ENCODE peak calls at places on chromosomes 7 and 10, in four cellular contexts. U is K562, S is HCT116, V is HepG2. D is an unnamed sample.

GRCh38 chr7:71193099-71193810 is 61.3 kb downstream of the GALNT17 start:
- DNase-seq in V (no peak), S (no peak), U (no peak), D (no peak)

GRCh38 chr7:40329601-40330153 is 194.9 kb downstream of the SUGCT start:
- DNase-seq in V (peak; percentile 52), U (peak; percentile 42), S (peak; percentile 41), D (peak; percentile 58)

GRCh38 chr10:99418910-99419624 is 11.4 kb downstream of the GOT1 start:
- DNase-seq in U (no peak), S (no peak), V (no peak), D (no peak)

GRCh38 chr7:104794154-104794553 is 219.9 kb upstream of the KMT2E start:
- DNase-seq in U (no peak), S (no peak), V (no peak), D (no peak)

GRCh38 chr7:151836191-151836926 is 40.6 kb downstream of the PRKAG2 start:
- DNase-seq in S (no peak), V (no peak), U (no peak), D (no peak)

GRCh38 chr7:105773030-105773460 is 103.4 kb downstream of the ATXN7L1 start:
- DNase-seq in U (no peak), S (no peak), V (no peak), D (no peak)

GRCh38 chr7:22712999-22713398 is 14.0 kb upstream of the IL6 start:
- DNase-seq in V (no peak), S (no peak), U (no peak), D (no peak)

GRCh38 chr10:132183046-132183445 is 3.7 kb upstream of the DPYSL4 start:
- DNase-seq in V (peak; percentile 90), U (no peak), S (no peak), D (no peak)

GRCh38 chr7:29038463-29038862 is 80.3 kb upstream of the TRIL start:
- DNase-seq in V (no peak), S (no peak), U (no peak), D (no peak)

GRCh38 chr7:150800576-150801241 is at the start of gene TMEM176A:
- DNase-seq in V (no peak), S (no peak), U (no peak), D (no peak)

GRCh38 chr7:111734955-111735660 is 172.8 kb upstream of the IMMP2L start:
- DNase-seq in V (no peak), U (no peak), S (no peak), D (no peak)

GRCh38 chr10:61721431-61721830 is 58.7 kb downstream of the CABCOCO1 start:
- DNase-seq in S (no peak), V (no peak), U (no peak), D (no peak)

GRCh38 chr7:106367018-106367420 is 82.2 kb upstream of the NAMPT start:
- DNase-seq in V (peak; percentile 20), S (no peak), U (peak; percentile 77), D (no peak)

GRCh38 chr10:110211455-110211843 is 4.0 kb downstream of the MXI1 start:
- DNase-seq in V (no peak), U (no peak), S (no peak), D (no peak)

GRCh38 chr10:105037029-105037428 is 395.9 kb downstream of the SORCS3 start:
- DNase-seq in V (no peak), S (no peak), U (no peak), D (no peak)

GRCh38 chr7:116863168-116863670 is 832 bp downstream of the CAPZA2 start:
- DNase-seq in V (peak; percentile 19), U (peak; percentile 54), S (no peak), D (no peak)

GRCh38 chr7:17948503-17949238 is 8.4 kb upstream of the SNX13 start:
- DNase-seq in S (no peak), V (no peak), U (no peak), D (no peak)

GRCh38 chr10:123567984-123568745 is 98.0 kb upstream of the GPR26 start:
- DNase-seq in V (no peak), U (no peak), S (no peak), D (no peak)

GRCh38 chr7:107208046-107208458 is 39.2 kb downstream of the HBP1 start:
- DNase-seq in V (no peak), U (no peak), S (no peak), D (no peak)

GRCh38 chr10:128211064-128211504 is 84.9 kb upstream of the MKI67 start:
- DNase-seq in U (no peak), S (no peak), V (no peak), D (no peak)

GRCh38 chr7:131174855-131175254 is 152.8 kb upstream of the MKLN1 start:
- DNase-seq in U (no peak), S (no peak), V (no peak), D (no peak)

GRCh38 chr7:45584261-45585210 is 10.4 kb downstream of the ADCY1 start:
- DNase-seq in U (no peak), V (no peak), S (no peak), D (no peak)

GRCh38 chr10:132942101-132942739 is at the start of gene CFAP46:
- DNase-seq in U (no peak), V (no peak), S (peak; percentile 18), D (no peak)

GRCh38 chr10:75250934-75251333 is 15.2 kb upstream of the COMTD1 start:
- DNase-seq in V (no peak), U (no peak), S (no peak), D (no peak)

GRCh38 chr7:103141753-103142404 is 7.0 kb downstream of the NAPEPLD start:
- DNase-seq in V (no peak), S (no peak), U (no peak), D (no peak)

GRCh38 chr7:69596723-69597277 is 1.5 kb upstream of the AUTS2 start:
- DNase-seq in V (no peak), S (no peak), U (no peak), D (no peak)

GRCh38 chr7:41003031-41003925 is 699.6 kb downstream of the INHBA start:
- DNase-seq in S (peak; percentile 54), V (peak; percentile 28), U (peak; percentile 57), D (no peak)

GRCh38 chr7:68613405-68613804 is 984.9 kb upstream of the AUTS2 start:
- DNase-seq in S (no peak), V (no peak), U (no peak), D (no peak)

GRCh38 chr10:126948355-126949160 is 43.3 kb downstream of the DOCK1 start:
- DNase-seq in U (no peak), V (no peak), S (no peak), D (no peak)

GRCh38 chr10:99331207-99331803 is 2.1 kb downstream of the CNNM1 start:
- DNase-seq in S (no peak), U (no peak), V (peak; percentile 35), D (no peak)

GRCh38 chr10:77357611-77358010 is 280.0 kb downstream of the KCNMA1 start:
- DNase-seq in S (no peak), U (no peak), V (no peak), D (no peak)

DNA sequence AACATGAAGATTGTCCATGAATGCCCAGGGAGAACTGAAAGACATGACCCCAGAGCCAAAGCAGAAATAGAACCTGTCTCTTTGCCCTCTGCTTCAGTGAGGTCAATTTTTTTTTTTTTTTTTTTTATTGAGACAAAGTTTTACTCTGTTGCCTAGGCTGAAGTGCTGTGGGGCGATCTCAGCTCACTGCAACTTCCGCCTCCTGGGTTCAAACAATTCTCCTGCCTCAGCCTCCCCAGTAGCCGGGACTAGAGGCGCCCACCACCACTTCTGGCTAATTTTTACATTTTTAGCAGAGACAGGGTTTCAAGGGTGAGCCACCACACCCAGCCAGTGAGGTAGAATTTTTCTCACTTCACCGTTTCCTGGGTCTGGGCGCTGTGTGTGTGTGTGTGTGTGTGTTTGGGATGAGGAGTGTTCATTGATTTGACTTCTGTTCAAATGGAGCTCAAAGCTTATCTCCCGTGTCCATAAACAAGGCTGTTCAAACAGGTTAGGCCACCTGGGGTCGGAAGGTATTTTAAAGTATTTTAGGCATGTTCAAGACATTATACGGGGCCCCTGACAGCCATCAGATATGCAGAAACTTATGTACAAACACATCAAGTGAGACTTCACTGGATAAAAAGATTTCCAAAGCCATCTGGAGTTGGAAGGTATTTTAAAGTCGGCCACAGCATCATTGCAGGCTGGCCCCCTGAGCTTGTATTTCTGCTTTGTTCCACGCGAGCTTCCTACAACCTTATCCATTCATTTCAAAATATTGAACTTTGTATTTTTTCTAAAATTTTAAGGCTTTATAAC is 93.8 kb downstream of the MAP3K8 start:
- DNase-seq in U (peak; percentile 28), V (peak; percentile 84), S (no peak), D (no peak)
- TF ChIP-seq TCF7L2 in U (no peak), V (no peak), S (no peak), D (no peak)

DNA sequence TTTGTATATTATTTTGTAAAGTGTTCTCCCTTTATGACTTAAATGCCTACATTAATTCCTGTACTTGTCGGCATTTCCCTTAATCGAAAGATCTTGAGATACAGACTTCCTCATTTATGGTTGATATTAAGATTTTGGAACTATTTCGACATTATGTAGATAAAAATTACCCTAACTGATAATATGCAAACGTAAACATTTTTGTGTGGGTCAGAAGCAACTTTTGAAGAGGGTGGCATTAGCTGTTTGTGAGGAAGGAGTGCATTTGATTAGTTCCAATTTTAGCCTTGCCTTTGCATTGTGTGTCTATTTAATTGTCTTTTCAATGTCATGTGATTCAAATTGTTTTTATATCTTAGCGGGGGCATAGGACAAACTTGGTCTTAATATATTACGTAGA is 114.7 kb downstream of the BICC1 start:
- DNase-seq in U (no peak), S (no peak), V (no peak), D (no peak)
- TF ChIP-seq TCF7L2 in U (no peak), S (no peak), V (no peak), D (no peak)

DNA sequence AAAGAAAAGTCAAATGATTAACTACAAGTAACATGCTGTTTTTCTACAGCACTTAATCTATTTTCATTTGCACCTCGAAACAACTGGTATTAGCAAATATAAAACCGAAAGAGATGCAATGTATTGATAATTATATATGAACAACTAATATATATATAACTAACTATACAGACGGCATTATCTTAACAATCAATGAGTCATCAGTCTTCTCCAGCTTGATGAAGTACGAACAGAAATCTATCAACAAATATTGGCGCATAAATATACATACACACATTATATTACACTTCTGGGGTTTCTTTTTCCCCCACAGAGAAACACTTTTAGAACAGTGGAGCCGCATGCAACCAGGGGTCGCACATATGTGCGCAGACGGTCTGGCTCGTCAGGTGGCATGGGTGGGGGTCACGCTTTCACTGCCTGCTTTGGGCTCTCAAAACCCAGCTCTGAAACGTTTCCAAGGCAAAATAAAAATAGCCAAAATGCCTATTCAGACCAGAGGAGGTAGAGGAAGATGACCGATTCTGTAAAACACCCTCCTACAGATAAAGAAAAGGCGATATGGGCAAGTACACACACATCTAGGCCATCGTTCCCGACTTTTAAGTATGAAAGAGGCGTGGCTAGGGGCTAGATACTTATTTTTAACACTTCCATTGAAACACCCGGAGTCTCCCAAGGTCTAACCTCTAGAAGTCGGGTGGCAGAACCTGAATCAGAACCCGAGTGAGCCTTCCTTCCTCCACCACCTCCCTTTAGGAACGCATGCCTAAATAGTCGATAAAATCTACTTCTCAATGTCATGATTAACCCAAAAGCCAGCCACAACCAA is 1.6 kb downstream of the ARHGAP12 start:
- DNase-seq in U (peak; percentile 34), S (no peak), V (no peak), D (no peak)
- TF ChIP-seq TCF7L2 in U (no peak), S (no peak), V (no peak), D (no peak)

DNA sequence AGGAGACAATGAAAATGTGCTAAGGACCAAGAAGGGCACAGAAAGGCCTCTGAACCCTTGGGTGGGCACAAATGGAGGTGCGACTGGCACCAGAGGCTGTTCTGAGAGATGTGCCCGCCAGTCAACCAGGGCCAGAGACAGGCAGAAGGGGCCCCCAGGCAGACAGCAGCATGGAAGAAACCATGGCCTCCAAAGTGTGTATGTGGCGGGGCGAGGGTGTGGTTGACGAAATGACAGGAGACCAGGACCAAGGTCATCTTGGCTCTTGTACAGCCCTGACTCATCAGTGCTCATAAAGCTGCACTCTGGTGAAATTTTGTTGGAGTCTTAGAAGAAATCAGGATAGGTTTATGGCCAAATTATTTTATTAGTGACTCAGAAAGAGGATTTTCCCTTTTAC is 4.0 kb upstream of the MRPS24 start:
- DNase-seq in V (no peak), U (peak; percentile 74), S (peak; percentile 22), D (no peak)
- TF ChIP-seq TCF7L2 in V (no peak), U (no peak), S (no peak), D (no peak)

D was measured in Panc1.